ENCODE peak calls at places on chromosomes 3 and 15, in seven cellular contexts. E, Q, L, O, D, J and K are unnamed samples.

GRCh38 chr3:184766555-184767261 is 45.3 kb upstream of the VPS8 start:
- DNase-seq in E (no peak), Q (no peak), L (no peak), O (no peak), D (no peak), J (no peak), K (no peak)

GRCh38 chr15:63018639-63019038 is 23.9 kb upstream of the TPM1 start:
- DNase-seq in E (peak; percentile 45), Q (no peak), L (no peak), O (no peak), D (no peak), J (no peak), K (no peak)

GRCh38 chr3:71987828-71988227 is 202.9 kb upstream of the PROK2 start:
- DNase-seq in E (no peak), Q (no peak), L (no peak), O (no peak), D (peak; percentile 25), J (peak; percentile 78), K (no peak)

GRCh38 chr3:187870360-187871203 is 125.3 kb upstream of the BCL6 start:
- DNase-seq in E (no peak), Q (no peak), L (no peak), O (no peak), D (no peak), J (no peak), K (no peak)

GRCh38 chr3:157572559-157573270 is 69.5 kb upstream of the VEPH1 start:
- DNase-seq in E (no peak), Q (no peak), L (no peak), O (no peak), D (no peak), J (peak; percentile 68), K (no peak)

GRCh38 chr15:95017950-95018349 is 786.6 kb downstream of the MCTP2 start:
- DNase-seq in E (no peak), Q (peak; percentile 70), L (no peak), O (peak; percentile 23), D (peak; percentile 36), J (no peak), K (no peak)

GRCh38 chr3:54213910-54214309 is 91.6 kb downstream of the CACNA2D3 start:
- DNase-seq in E (no peak), Q (no peak), L (no peak), O (peak; percentile 12), D (no peak), J (peak; percentile 16), K (no peak)

GRCh38 chr15:50562735-50563640 is 16.5 kb upstream of the USP50 start:
- DNase-seq in E (no peak), Q (no peak), L (no peak), O (no peak), D (no peak), J (no peak), K (no peak)

GRCh38 chr3:161305095-161305991 is 66.0 kb downstream of the SPTSSB start:
- DNase-seq in E (no peak), Q (no peak), L (no peak), O (no peak), D (no peak), J (peak; percentile 5), K (no peak)

GRCh38 chr3:155738580-155739076 is 6.2 kb downstream of the PLCH1 start:
- DNase-seq in E (no peak), Q (no peak), L (no peak), O (no peak), D (no peak), J (no peak), K (no peak)

GRCh38 chr15:80694624-80695098 is 449 bp upstream of the ABHD17C start:
- DNase-seq in E (no peak), Q (no peak), L (no peak), O (no peak), D (no peak), J (peak; percentile 31), K (no peak)

GRCh38 chr3:61439116-61439459 is 122.3 kb upstream of the PTPRG start:
- DNase-seq in E (no peak), Q (no peak), L (no peak), O (no peak), D (no peak), J (no peak), K (no peak)

GRCh38 chr3:46537316-46537715 is 28.8 kb downstream of the LRRC2 start:
- DNase-seq in E (no peak), Q (no peak), L (no peak), O (no peak), D (no peak), J (no peak), K (no peak)

GRCh38 chr3:50445919-50446318 is 57.5 kb downstream of the CACNA2D2 start:
- DNase-seq in E (no peak), Q (no peak), L (no peak), O (no peak), D (no peak), J (no peak), K (no peak)

GRCh38 chr3:197810901-197811300 is 19.8 kb downstream of the LRCH3 start:
- DNase-seq in E (no peak), Q (no peak), L (no peak), O (no peak), D (no peak), J (no peak), K (no peak)